ENCODE peak calls at places on chromosomes 4 and X, in four cellular contexts. H is occipital lobe; Z is CD8-positive, alpha-beta T cell; A is activated naive CD8-positive, alpha-beta T cell treated with anti-CD3 and anti-CD28 coated beads, Interleukin-2, amount 50 U/mL, for 24 hours. Q is an unnamed sample.

GRCh38 chr4:39616651-39617050 is 22.0 kb downstream of the SMIM14 start:
- DNase-seq in H (no peak), Z (no peak), A (no peak), Q (no peak)

GRCh38 chr4:22462693-22463092 is 53.2 kb downstream of the ADGRA3 start:
- DNase-seq in H (no peak), Z (no peak), A (no peak), Q (no peak)

GRCh38 chr4:142743071-142743825 is 102.9 kb downstream of the INPP4B start:
- DNase-seq in H (no peak), Z (no peak), A (no peak), Q (no peak)

GRCh38 chr4:7335363-7336066 is 99.2 kb downstream of the PSAPL1 start:
- DNase-seq in H (peak), Z (no peak), A (peak), Q (peak)

GRCh38 chr4:138938371-138938699 is 77.2 kb upstream of the NOCT start:
- DNase-seq in H (no peak), Z (no peak), A (no peak), Q (peak)

GRCh38 chr4:15551740-15552446 is 82.2 kb downstream of the CC2D2A start:
- DNase-seq in H (no peak), Z (no peak), A (no peak), Q (no peak)

GRCh38 chr4:1746265-1746691 is 25.0 kb downstream of the TACC3 start:
- DNase-seq in H (no peak), Z (peak), A (peak), Q (peak)

GRCh38 chrX:119093991-119094741 is 21.4 kb downstream of the CT47C1 start:
- DNase-seq in H (no peak), Z (no peak), A (no peak), Q (no peak)

GRCh38 chrX:63735882-63736281 is 49.1 kb downstream of the ARHGEF9 start:
- DNase-seq in H (no peak), Z (no peak), A (no peak), Q (no peak)

GRCh38 chrX:133290076-133290475 is 71.9 kb upstream of the TFDP3 start:
- DNase-seq in H (no peak), Z (no peak), A (no peak), Q (no peak)

GRCh38 chr4:94603170-94603747 is 151.5 kb downstream of the PDLIM5 start:
- DNase-seq in H (no peak), Z (no peak), A (no peak), Q (no peak)

GRCh38 chr4:94410678-94411206 is 41.0 kb upstream of the PDLIM5 start:
- DNase-seq in H (no peak), Z (no peak), A (no peak), Q (no peak)

GRCh38 chrX:39261446-39262147 is 460.3 kb downstream of the MID1IP1 start:
- DNase-seq in H (no peak), Z (no peak), A (no peak), Q (peak)

GRCh38 chr4:186851291-186852077 is 127.8 kb upstream of the FAT1 start:
- DNase-seq in H (no peak), Z (no peak), A (no peak), Q (no peak)

GRCh38 chr4:176838611-176839411 is 46.1 kb upstream of the VEGFC start:
- DNase-seq in H (no peak), Z (no peak), A (no peak), Q (no peak)

GRCh38 chr4:100114909-100115308 is 75.4 kb downstream of the DDIT4L start:
- DNase-seq in H (no peak), Z (no peak), A (no peak), Q (no peak)

GRCh38 chr4:48141048-48141447 is 7.0 kb upstream of the TXK start:
- DNase-seq in H (no peak), Z (no peak), A (no peak), Q (no peak)

GRCh38 chrX:12973561-12974216 is 1.2 kb upstream of the TMSB4X start:
- DNase-seq in H (no peak), Z (peak), A (peak), Q (peak)

GRCh38 chr4:149292422-149293055 is 523.1 kb downstream of the IQCM start:
- DNase-seq in H (no peak), Z (no peak), A (no peak), Q (no peak)

GRCh38 chr4:25860586-25861421 is 2.0 kb downstream of the SEL1L3 start:
- DNase-seq in H (no peak), Z (no peak), A (peak), Q (no peak)

GRCh38 chrX:153953892-153954617 is 9.6 kb upstream of the RENBP start:
- DNase-seq in H (no peak), Z (no peak), A (no peak), Q (no peak)

GRCh38 chr4:186724861-186725419 is 1.3 kb upstream of the FAT1 start:
- DNase-seq in H (no peak), Z (no peak), A (no peak), Q (no peak)

GRCh38 chr4:38230821-38231583 is 270.8 kb downstream of the PTTG2 start:
- DNase-seq in H (no peak), Z (no peak), A (no peak), Q (no peak)

GRCh38 chrX:11740794-11741193 is 17.2 kb upstream of the MSL3 start:
- DNase-seq in H (no peak), Z (no peak), A (no peak), Q (no peak)

GRCh38 chr4:89657931-89658700 is 178.8 kb downstream of the SNCA start:
- DNase-seq in H (no peak), Z (no peak), A (no peak), Q (no peak)

GRCh38 chr4:104490096-104490769 is 4.5 kb downstream of the CXXC4 start:
- DNase-seq in H (no peak), Z (no peak), A (peak), Q (peak)

GRCh38 chr4:144355809-144356757 is 215.6 kb upstream of the GYPA start:
- DNase-seq in H (no peak), Z (no peak), A (peak), Q (peak)

GRCh38 chrX:10630320-10630719 is 9.9 kb upstream of the MID1 start:
- DNase-seq in H (no peak), Z (no peak), A (no peak), Q (no peak)

GRCh38 chrX:1434871-1435240 is 17.9 kb downstream of the ASMTL start:
- DNase-seq in H (no peak), Z (no peak), A (no peak), Q (no peak)

GRCh38 chrX:23694606-23695005 is 27.3 kb downstream of the PRDX4 start:
- DNase-seq in H (peak), Z (peak), A (peak), Q (peak)

GRCh38 chrX:70434352-70434866 is 10.2 kb upstream of the DLG3 start:
- DNase-seq in H (peak), Z (peak), A (peak), Q (peak)

GRCh38 chr4:172962564-172963353 is 205.9 kb upstream of the GALNT7 start:
- DNase-seq in H (peak), Z (no peak), A (no peak), Q (no peak)

GRCh38 chr4:53861856-53862610 is 202.4 kb downstream of the CHIC2 start:
- DNase-seq in H (no peak), Z (no peak), A (no peak), Q (no peak)

GRCh38 chr4:24917076-24917856 is 4.4 kb upstream of the CCDC149 start:
- DNase-seq in H (no peak), Z (no peak), A (no peak), Q (no peak)

GRCh38 chr4:151117371-151117962 is 18.0 kb downstream of the RPS3A start:
- DNase-seq in H (no peak), Z (peak), A (peak), Q (no peak)

GRCh38 chr4:98516042-98516440 is 142.4 kb downstream of the TSPAN5 start:
- DNase-seq in H (no peak), Z (no peak), A (no peak), Q (no peak)

GRCh38 chr4:86935499-86935832 is 655 bp downstream of the AFF1 start:
- DNase-seq in H (no peak), Z (peak), A (no peak), Q (peak)

GRCh38 chrX:53383376-53384087 is 38.9 kb downstream of the SMC1A start:
- DNase-seq in H (no peak), Z (no peak), A (no peak), Q (no peak)

GRCh38 chrX:39577976-39578962 is 519.5 kb downstream of the BCOR start:
- DNase-seq in H (no peak), Z (peak), A (peak), Q (no peak)